ENCODE peak calls at places on chromosomes 11 and 22, in four cellular contexts. L is choroid plexus epithelial cell, I is Peyer's patch, S is body of pancreas. E is an unnamed sample.

GRCh38 chr11:122215244-122215992 is 99.4 kb upstream of the BLID start:
- DNase-seq in L (peak), I (no peak), S (peak), E (peak)

GRCh38 chr11:45468265-45468856 is 182.2 kb upstream of the SYT13 start:
- DNase-seq in I (no peak), S (no peak), L (peak), E (no peak)

GRCh38 chr11:64055077-64055476 is 19.3 kb downstream of the FLRT1 start:
- DNase-seq in S (no peak), L (no peak), I (no peak), E (no peak)

GRCh38 chr11:6825333-6825744 is 20.1 kb upstream of the OR10A5 start:
- DNase-seq in L (peak), S (no peak), I (no peak), E (no peak)

GRCh38 chr11:134449713-134450112 is 37.7 kb upstream of the B3GAT1 start:
- DNase-seq in I (no peak), S (no peak), L (no peak), E (no peak)

GRCh38 chr11:73269353-73270088 is 2.6 kb upstream of the P2RY6 start:
- DNase-seq in S (no peak), L (no peak), I (no peak), E (no peak)

GRCh38 chr11:92224394-92225205 is at the start of gene FAT3:
- DNase-seq in L (peak), S (no peak), I (no peak), E (peak)

GRCh38 chr11:63858628-63859550 is 20.0 kb downstream of the MARK2 start:
- DNase-seq in S (no peak), L (peak), I (no peak), E (no peak)

GRCh38 chr11:16605440-16605970 is 132.9 kb upstream of the C11orf58 start:
- DNase-seq in L (no peak), I (no peak), S (peak), E (peak)

GRCh38 chr11:14411818-14412217 is 52.8 kb upstream of the RRAS2 start:
- DNase-seq in L (peak), I (no peak), S (no peak), E (no peak)

GRCh38 chr22:35568751-35569725 is 28.4 kb downstream of the RASD2 start:
- DNase-seq in S (no peak), L (no peak), I (no peak), E (no peak)

GRCh38 chr22:46557736-46558480 is 20.5 kb upstream of the CELSR1 start:
- DNase-seq in S (no peak), L (no peak), I (no peak), E (no peak)

GRCh38 chr22:18056161-18056666 is 21.6 kb upstream of the PEX26 start:
- DNase-seq in S (peak), L (peak), I (peak), E (no peak)

GRCh38 chr22:46379301-46379930 is 43.9 kb downstream of the TRMU start:
- DNase-seq in S (peak), I (no peak), L (no peak), E (no peak)

GRCh38 chr11:127226959-127227358 is 226.4 kb upstream of the KIRREL3 start:
- DNase-seq in L (no peak), I (no peak), S (no peak), E (no peak)

GRCh38 chr22:37419916-37420655 is 7.2 kb downstream of the ELFN2 start:
- DNase-seq in I (no peak), S (no peak), L (no peak), E (no peak)

GRCh38 chr11:12185914-12186313 is 75.5 kb downstream of the MICAL2 start:
- DNase-seq in S (no peak), L (peak), I (no peak), E (no peak)

GRCh38 chr11:73787051-73787642 is 527 bp upstream of the MRPL48 start:
- DNase-seq in S (no peak), L (no peak), I (no peak), E (no peak)

GRCh38 chr11:79431535-79431934 is 9.3 kb downstream of the TENM4 start:
- DNase-seq in I (no peak), L (no peak), S (no peak), E (no peak)

GRCh38 chr22:17366830-17367229 is 2.4 kb upstream of the CECR2 start:
- DNase-seq in S (no peak), L (peak), I (peak), E (peak)

GRCh38 chr11:12330491-12331231 is 46.7 kb upstream of the PARVA start:
- DNase-seq in S (no peak), I (no peak), L (no peak), E (no peak)

GRCh38 chr11:42976636-42977217 is 335.1 kb upstream of the API5 start:
- DNase-seq in S (no peak), I (no peak), L (no peak), E (no peak)

GRCh38 chr11:42972741-42973140 is 339.1 kb upstream of the API5 start:
- DNase-seq in I (no peak), L (no peak), S (no peak), E (no peak)

DNA sequence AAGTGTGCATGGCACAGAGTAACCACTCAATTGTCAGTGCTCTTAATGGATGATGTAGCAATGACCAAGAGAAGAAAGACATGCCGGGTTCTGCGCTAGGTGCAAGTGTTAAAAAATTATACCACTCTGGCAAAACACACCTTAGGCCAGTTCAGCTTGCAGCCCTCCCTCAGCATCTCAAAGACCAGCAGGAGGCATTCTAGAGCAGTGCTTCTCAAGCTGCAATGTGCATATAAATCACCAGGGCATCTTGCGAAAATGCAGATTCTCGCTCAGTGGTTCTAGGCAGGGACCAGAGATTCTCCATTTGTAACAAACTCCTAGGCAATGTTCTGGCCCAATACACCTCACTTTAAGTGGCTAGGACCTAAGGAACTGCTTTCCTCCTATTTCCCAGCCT is 337.3 kb upstream of the API5 start:
- DNase-seq in L (no peak), S (no peak), I (no peak), E (no peak)
- TF ChIP-seq CTCF in L (no peak), S (no peak), I (no peak), E (no peak)

GRCh38 chr11:94868468-94868867 is 100.3 kb downstream of the AMOTL1 start:
- DNase-seq in I (no peak), S (no peak), L (no peak), E (no peak)
- TF ChIP-seq CTCF in I (no peak), S (no peak), L (no peak), E (no peak)

DNA sequence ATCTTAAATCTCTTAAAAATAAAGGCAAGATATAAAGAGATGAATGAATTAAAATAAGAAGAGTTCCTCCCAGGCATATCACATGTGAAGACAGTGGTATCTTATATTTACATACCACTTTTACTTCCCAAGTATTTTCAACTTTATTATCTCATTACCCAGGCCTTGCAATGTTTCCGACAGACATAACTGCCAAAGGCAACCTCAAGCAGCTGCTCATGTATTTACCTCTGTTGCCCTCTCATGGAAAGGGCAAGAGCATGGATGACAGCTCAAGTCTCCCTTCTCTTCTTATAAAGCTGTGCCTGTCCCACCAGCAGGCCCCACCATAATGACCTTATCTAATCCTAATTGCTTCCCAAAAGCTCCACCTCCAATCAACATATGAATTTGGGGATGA is 894.2 kb downstream of the NTM start:
- DNase-seq in L (no peak), S (no peak), I (no peak), E (no peak)
- TF ChIP-seq CTCF in L (no peak), S (no peak), I (no peak), E (no peak)

DNA sequence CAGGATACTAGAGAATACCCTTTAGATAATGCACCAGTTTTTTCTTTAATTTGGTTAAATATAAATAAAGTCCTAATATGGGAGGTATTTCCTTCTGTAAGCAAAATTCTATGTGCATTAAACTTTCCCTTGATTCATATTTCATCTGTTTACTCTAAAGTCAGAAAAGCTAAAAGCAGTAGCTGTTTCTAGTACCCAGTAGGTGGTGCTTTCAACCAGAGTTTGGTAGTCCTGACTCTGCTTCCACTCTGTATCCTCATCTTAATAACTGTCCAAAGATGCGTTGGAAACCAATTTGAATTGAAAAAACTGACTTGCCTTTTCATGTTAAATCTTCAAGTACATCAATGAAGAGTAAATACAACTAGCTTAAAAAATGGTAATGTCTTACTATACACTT is 1065.2 kb downstream of the JRKL start:
- DNase-seq in I (no peak), S (no peak), L (peak), E (no peak)
- TF ChIP-seq CTCF in I (no peak), S (no peak), L (peak), E (no peak)

GRCh38 chr11:3056296-3057068 is 741 bp downstream of the CARS1 start:
- DNase-seq in S (peak), I (no peak), L (no peak), E (no peak)

GRCh38 chr11:3060436-3061025 is 3.3 kb upstream of the CARS1 start:
- DNase-seq in S (no peak), I (no peak), L (no peak), E (no peak)

GRCh38 chr11:3055881-3056280 is 1.3 kb downstream of the CARS1 start:
- DNase-seq in S (no peak), L (no peak), I (no peak), E (no peak)

GRCh38 chr11:3058753-3059664 is 1.8 kb upstream of the CARS1 start:
- DNase-seq in S (no peak), I (no peak), L (peak), E (no peak)

GRCh38 chr11:3057069-3057963 is at the start of gene CARS1:
- DNase-seq in S (peak), I (peak), L (peak), E (peak)
- TF ChIP-seq CTCF in S (no peak), I (no peak), L (no peak), E (no peak)